ENCODE peak calls at places on chromosomes 1 and 21, in six cellular contexts. C is neural progenitor cell; W is AG04450; V is uterus; S is lower lobe of right lung; Q is CD8-positive, alpha-beta T cell. O is an unnamed sample.

GRCh38 chr1:28885982-28886730 is 28.2 kb upstream of the EPB41 start:
- DNase-seq in C (no peak), W (no peak), V (no peak), S (no peak), Q (no peak), O (no peak)

GRCh38 chr1:231603598-231604275 is 22.9 kb upstream of the DISC1 start:
- DNase-seq in C (peak), W (no peak), V (no peak), S (no peak), Q (no peak), O (peak)

GRCh38 chr1:226637147-226637935 is 88.8 kb downstream of the STUM start:
- DNase-seq in C (peak), W (no peak), V (peak), S (no peak), Q (no peak), O (no peak)

GRCh38 chr1:161390559-161390858 is 22.8 kb upstream of the CFAP126 start:
- DNase-seq in C (no peak), W (no peak), V (no peak), S (no peak), Q (no peak), O (no peak)

GRCh38 chr1:168135116-168135981 is 1.4 kb downstream of the GPR161 start:
- DNase-seq in C (no peak), W (no peak), V (no peak), S (no peak), Q (no peak), O (no peak)

GRCh38 chr21:35282944-35283343 is 233.8 kb upstream of the RUNX1 start:
- DNase-seq in C (no peak), W (no peak), V (no peak), S (no peak), Q (no peak), O (no peak)

GRCh38 chr1:232868793-232869491 is 63.7 kb downstream of the MAP10 start:
- DNase-seq in C (no peak), W (peak), V (no peak), S (no peak), Q (no peak), O (peak)

GRCh38 chr1:59008599-59009347 is 224.9 kb upstream of the JUN start:
- DNase-seq in C (no peak), W (no peak), V (no peak), S (no peak), Q (no peak), O (no peak)

GRCh38 chr1:160777486-160778089 is 18.4 kb upstream of the LY9 start:
- DNase-seq in C (peak), W (no peak), V (no peak), S (no peak), Q (peak), O (peak)

GRCh38 chr1:40694353-40694874 is 2.9 kb downstream of the NFYC start:
- DNase-seq in C (no peak), W (no peak), V (no peak), S (no peak), Q (no peak), O (no peak)
- H3K27ac ChIP-seq in C (no peak), W (no peak), V (no peak), S (no peak), Q (no peak), O (no peak)

GRCh38 chr1:38788285-38788684 is 71.3 kb downstream of the RRAGC start:
- DNase-seq in C (peak), W (no peak), V (no peak), S (no peak), Q (no peak), O (no peak)
- H3K27ac ChIP-seq in C (no peak), W (no peak), V (no peak), S (no peak), Q (no peak), O (no peak)

DNA sequence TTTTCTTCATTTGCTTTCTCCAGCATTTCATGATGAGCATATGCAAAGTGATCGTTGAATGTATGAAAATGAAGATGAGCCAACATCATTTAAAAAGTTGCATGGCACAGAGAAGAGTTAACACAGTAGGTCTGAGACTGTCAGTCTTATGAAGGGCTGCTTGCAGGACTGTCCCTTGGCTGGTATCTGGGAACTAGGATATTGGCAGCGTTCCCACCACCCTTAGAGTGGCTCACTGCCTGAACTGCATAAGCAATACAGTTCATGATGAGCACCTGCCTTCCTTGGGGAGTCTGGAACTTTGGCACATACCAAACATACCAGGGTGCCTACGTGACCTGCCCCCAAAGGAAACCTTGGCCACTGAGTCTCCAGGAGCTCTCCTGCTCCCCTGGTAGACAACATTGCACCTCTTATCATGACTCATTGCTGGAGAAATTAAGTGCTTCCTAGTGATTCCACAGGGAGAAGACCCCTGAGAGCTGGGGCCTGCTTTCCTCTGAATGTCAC is 161.8 kb downstream of the DSCAM start:
- DNase-seq in C (no peak), W (no peak), V (no peak), S (no peak), Q (no peak), O (no peak)
- H3K27ac ChIP-seq in C (no peak), W (no peak), V (no peak), S (no peak), Q (no peak), O (no peak)

GRCh38 chr1:112703706-112704105 is 3.2 kb downstream of the RHOC start:
- DNase-seq in C (no peak), W (no peak), V (no peak), S (no peak), Q (no peak), O (no peak)
- H3K27ac ChIP-seq in C (no peak), W (no peak), V (peak), S (no peak), Q (no peak), O (no peak)

GRCh38 chr21:45539796-45540600 is 2.2 kb downstream of the SLC19A1 start:
- DNase-seq in C (no peak), W (no peak), V (peak), S (peak), Q (no peak), O (no peak)

GRCh38 chr21:45542667-45543370 is 579 bp upstream of the SLC19A1 start:
- DNase-seq in C (no peak), W (no peak), V (peak), S (peak), Q (no peak), O (no peak)

GRCh38 chr21:45540601-45540970 is 1.7 kb downstream of the SLC19A1 start:
- DNase-seq in C (no peak), W (no peak), V (no peak), S (peak), Q (no peak), O (no peak)

GRCh38 chr21:45542242-45542666 is at the start of gene SLC19A1:
- DNase-seq in C (peak), W (no peak), V (peak), S (peak), Q (peak), O (no peak)

DNA sequence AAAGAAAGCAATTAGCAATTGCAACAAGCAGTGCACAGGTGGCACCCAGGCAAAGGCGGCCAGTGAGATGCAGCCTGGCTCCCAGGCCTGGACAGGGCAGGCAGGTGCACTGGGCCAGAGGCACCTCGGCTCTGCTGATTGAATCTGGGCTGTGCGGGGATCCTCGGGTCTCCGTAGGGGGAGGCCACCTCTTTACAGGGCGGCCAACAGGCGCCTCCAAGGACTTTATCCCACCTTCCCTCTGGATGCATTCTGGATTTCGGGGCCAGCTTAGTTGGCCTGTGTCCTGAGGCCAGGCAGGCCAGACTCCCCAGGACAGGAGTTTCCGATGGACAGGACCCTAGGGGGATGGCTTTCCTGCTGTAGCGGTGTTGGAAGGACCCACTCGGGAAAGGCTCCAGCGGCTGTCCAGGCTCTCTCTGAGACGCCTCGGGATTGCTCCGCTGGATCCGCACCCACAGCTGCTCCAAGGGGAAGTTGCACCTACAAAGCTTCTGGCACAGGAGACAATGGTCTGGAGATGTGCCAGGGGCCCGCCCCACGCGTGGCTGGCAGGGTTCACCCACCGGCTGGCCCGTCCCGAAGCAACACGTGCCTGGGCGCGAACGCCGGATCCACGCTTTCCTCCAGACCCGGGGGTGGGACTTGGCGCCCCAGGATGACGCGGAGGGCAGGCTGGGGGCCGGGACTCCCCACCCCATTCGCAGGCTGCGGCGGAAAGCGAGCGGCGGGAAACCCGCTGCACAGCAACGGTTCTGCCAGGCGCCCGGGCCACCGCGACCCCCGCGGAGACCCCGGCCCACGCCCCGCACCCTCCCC is 810 bp downstream of the SLC19A1 start:
- DNase-seq in C (no peak), W (no peak), V (peak), S (peak), Q (peak), O (peak)
- H3K27ac ChIP-seq in C (no peak), W (no peak), V (peak), S (peak), Q (peak), O (peak)

GRCh38 chr1:164895026-164895907 is 336.3 kb downstream of the PBX1 start:
- DNase-seq in C (no peak), W (no peak), V (no peak), S (no peak), Q (no peak), O (no peak)
- H3K27ac ChIP-seq in C (no peak), W (no peak), V (no peak), S (no peak), Q (no peak), O (no peak)

O was measured in HCT116.